ENCODE peak calls at places on chromosome 16, in seven cellular contexts. N is GDM1, J is T1000, A is NCI-H510A treated with DMSO at 0.1 percent for 48 hours, W is NCI-H774, U is psoas muscle, T is cardiac fibroblast. B is an unnamed sample.

GRCh38 chr16:78122774-78123315 is 23.4 kb downstream of the WWOX start:
- DNase-seq in N (no peak), W (peak), U (no peak), A (peak), J (no peak), T (peak), B (no peak)

GRCh38 chr16:86984975-86985655 is 332.1 kb downstream of the C16orf95 start:
- DNase-seq in A (no peak), W (no peak), J (no peak), U (no peak), N (no peak), T (no peak), B (no peak)

GRCh38 chr16:12798846-12799245 is 4.8 kb downstream of the CPPED1 start:
- DNase-seq in N (no peak), A (no peak), W (no peak), U (no peak), J (no peak), T (peak), B (no peak)

GRCh38 chr16:5653041-5653440 is 555.4 kb upstream of the EEF2KMT start:
- DNase-seq in N (no peak), J (no peak), U (no peak), T (no peak), A (no peak), W (no peak), B (no peak)

GRCh38 chr16:79811541-79811940 is 211.0 kb upstream of the MAF start:
- DNase-seq in J (no peak), W (no peak), A (no peak), U (no peak), N (no peak), T (peak), B (no peak)

GRCh38 chr16:84925092-84925772 is 86.1 kb downstream of the ZDHHC7 start:
- DNase-seq in J (no peak), U (peak), T (peak), N (no peak), W (no peak), A (peak), B (no peak)

GRCh38 chr16:89723279-89724250 is 2.2 kb downstream of the ZNF276 start:
- DNase-seq in A (no peak), W (no peak), U (peak), T (no peak), N (no peak), J (no peak), B (no peak)

GRCh38 chr16:1414532-1415265 is at the start of gene UNKL:
- DNase-seq in A (no peak), N (peak), T (peak), U (peak), W (no peak), J (no peak), B (peak)

GRCh38 chr16:73161977-73162376 is 114.0 kb upstream of the ZFHX3 start:
- DNase-seq in U (no peak), A (no peak), T (no peak), N (no peak), W (no peak), J (no peak), B (no peak)

GRCh38 chr16:49348408-49349176 is 25.0 kb upstream of the C16orf78 start:
- DNase-seq in J (no peak), N (no peak), A (peak), T (no peak), W (no peak), U (no peak), B (no peak)

GRCh38 chr16:25051446-25052160 is 36.4 kb upstream of the ARHGAP17 start:
- DNase-seq in T (peak), W (no peak), N (no peak), A (no peak), J (no peak), U (no peak), B (no peak)

GRCh38 chr16:572865-573650 is 3.3 kb downstream of the PIGQ start:
- DNase-seq in W (no peak), J (no peak), T (no peak), U (no peak), N (no peak), A (no peak), B (no peak)

GRCh38 chr16:64172652-64173051 is 949.2 kb downstream of the CDH11 start:
- DNase-seq in A (no peak), N (no peak), J (no peak), U (no peak), W (no peak), T (no peak), B (no peak)

GRCh38 chr16:4918790-4919210 is 18.1 kb downstream of the PPL start:
- DNase-seq in T (no peak), W (no peak), J (no peak), N (no peak), U (no peak), A (peak), B (no peak)

GRCh38 chr16:58462997-58463891 is 36.7 kb upstream of the NDRG4 start:
- DNase-seq in U (no peak), J (no peak), N (no peak), W (no peak), T (no peak), A (no peak), B (no peak)

GRCh38 chr16:68664297-68664696 is 19.2 kb downstream of the CDH3 start:
- DNase-seq in J (no peak), U (no peak), A (no peak), T (no peak), N (no peak), W (no peak), B (no peak)

GRCh38 chr16:48110982-48111381 is 44.8 kb downstream of the ABCC12 start:
- DNase-seq in U (no peak), T (no peak), N (no peak), W (no peak), J (no peak), A (no peak), B (no peak)